ENCODE peak calls at places on chromosome 12, in eight cellular contexts. O, U, Y, Z, S, I, M and W are unnamed samples.

GRCh38 chr12:15563683-15564082 is 225.5 kb downstream of the EPS8 start:
- DNase-seq in O (no peak), U (no peak), Y (peak; percentile 52), Z (peak; percentile 20), S (no peak), I (no peak), M (no peak), W (no peak)

GRCh38 chr12:12845794-12846243 is 32.7 kb downstream of the DDX47 start:
- DNase-seq in O (no peak), U (no peak), Y (no peak), Z (no peak), S (no peak), I (no peak), M (no peak), W (no peak)

GRCh38 chr12:39884616-39885125 is 221.2 kb downstream of the SLC2A13 start:
- DNase-seq in O (no peak), U (no peak), Y (no peak), Z (no peak), S (no peak), I (no peak), M (no peak), W (no peak)

GRCh38 chr12:85445060-85445938 is 165.3 kb downstream of the ALX1 start:
- DNase-seq in O (no peak), U (no peak), Y (no peak), Z (no peak), S (no peak), I (no peak), M (no peak), W (no peak)

GRCh38 chr12:53659011-53659551 is 16.8 kb downstream of the ATP5MC2 start:
- DNase-seq in O (no peak), U (no peak), Y (peak; percentile 75), Z (peak; percentile 43), S (peak; percentile 18), I (no peak), M (no peak), W (no peak)

GRCh38 chr12:106584104-106585064 is 1.6 kb downstream of the RFX4 start:
- DNase-seq in O (no peak), U (no peak), Y (no peak), Z (no peak), S (no peak), I (no peak), M (no peak), W (no peak)

GRCh38 chr12:45591635-45592034 is 137.9 kb upstream of the ARID2 start:
- DNase-seq in O (no peak), U (no peak), Y (no peak), Z (no peak), S (no peak), I (no peak), M (no peak), W (no peak)

GRCh38 chr12:40921563-40922163 is 229.4 kb downstream of the CNTN1 start:
- DNase-seq in O (no peak), U (peak; percentile 2), Y (peak; percentile 1), Z (no peak), S (peak; percentile 2), I (no peak), M (no peak), W (no peak)

GRCh38 chr12:124369055-124369900 is 74.4 kb downstream of the RFLNA start:
- DNase-seq in O (peak; percentile 93), U (no peak), Y (peak; percentile 92), Z (peak; percentile 80), S (no peak), I (peak; percentile 85), M (peak; percentile 93), W (no peak)

GRCh38 chr12:93712204-93712603 is 35.0 kb downstream of the CRADD start:
- DNase-seq in O (no peak), U (no peak), Y (no peak), Z (no peak), S (no peak), I (no peak), M (no peak), W (no peak)

GRCh38 chr12:79635676-79636075 is 55.1 kb downstream of the PAWR start:
- DNase-seq in O (no peak), U (no peak), Y (peak; percentile 35), Z (no peak), S (no peak), I (no peak), M (no peak), W (no peak)

GRCh38 chr12:78236264-78236663 is 405.6 kb downstream of the NAV3 start:
- DNase-seq in O (no peak), U (no peak), Y (no peak), Z (no peak), S (no peak), I (no peak), M (no peak), W (no peak)

GRCh38 chr12:115660211-115660805 is 617.2 kb downstream of the MED13L start:
- DNase-seq in O (no peak), U (no peak), Y (peak; percentile 57), Z (no peak), S (no peak), I (no peak), M (peak; percentile 3), W (no peak)

GRCh38 chr12:59173696-59174095 is 253.4 kb upstream of the LRIG3 start:
- DNase-seq in O (no peak), U (no peak), Y (no peak), Z (no peak), S (peak; percentile 3), I (no peak), M (no peak), W (no peak)

GRCh38 chr12:69415471-69416275 is 54.5 kb upstream of the FRS2 start:
- DNase-seq in O (peak; percentile 87), U (no peak), Y (peak; percentile 83), Z (peak; percentile 88), S (no peak), I (peak; percentile 86), M (peak; percentile 12), W (peak; percentile 81)

GRCh38 chr12:119902084-119902509 is 25.0 kb upstream of the CIT start:
- DNase-seq in O (no peak), U (peak; percentile 64), Y (peak; percentile 69), Z (peak; percentile 32), S (peak; percentile 43), I (peak; percentile 44), M (no peak), W (peak; percentile 33)

GRCh38 chr12:16350682-16351081 is 3.2 kb downstream of the MGST1 start:
- DNase-seq in O (no peak), U (no peak), Y (peak; percentile 88), Z (peak; percentile 87), S (no peak), I (peak; percentile 86), M (peak; percentile 43), W (peak; percentile 83)

GRCh38 chr12:96085475-96085874 is 50.1 kb upstream of the LTA4H start:
- DNase-seq in O (no peak), U (no peak), Y (no peak), Z (no peak), S (no peak), I (no peak), M (no peak), W (no peak)

GRCh38 chr12:123705935-123706334 is 6.2 kb upstream of the ATP6V0A2 start:
- DNase-seq in O (no peak), U (peak; percentile 29), Y (no peak), Z (no peak), S (no peak), I (no peak), M (no peak), W (no peak)

GRCh38 chr12:67651380-67651695 is 2.8 kb downstream of the DYRK2 start:
- DNase-seq in O (no peak), U (no peak), Y (peak; percentile 32), Z (no peak), S (no peak), I (no peak), M (no peak), W (no peak)

GRCh38 chr12:12024958-12025682 is 45.6 kb upstream of the BCL2L14 start:
- DNase-seq in O (peak; percentile 46), U (no peak), Y (no peak), Z (no peak), S (no peak), I (no peak), M (no peak), W (no peak)

GRCh38 chr12:108253540-108253939 is 85.6 kb downstream of the CMKLR1 start:
- DNase-seq in O (no peak), U (no peak), Y (no peak), Z (no peak), S (no peak), I (no peak), M (no peak), W (no peak)

GRCh38 chr12:50888666-50889065 is 45.9 kb downstream of the TMPRSS12 start:
- DNase-seq in O (no peak), U (no peak), Y (no peak), Z (no peak), S (no peak), I (no peak), M (no peak), W (no peak)

GRCh38 chr12:51941011-51941561 is 10.4 kb upstream of the ACVR1B start:
- DNase-seq in O (peak; percentile 78), U (peak; percentile 66), Y (peak; percentile 20), Z (peak; percentile 32), S (peak; percentile 54), I (no peak), M (no peak), W (no peak)

GRCh38 chr12:20283467-20283866 is 84.9 kb upstream of the PDE3A start:
- DNase-seq in O (no peak), U (no peak), Y (no peak), Z (no peak), S (no peak), I (no peak), M (no peak), W (no peak)

GRCh38 chr12:24596768-24597388 is 352.0 kb downstream of the BCAT1 start:
- DNase-seq in O (no peak), U (no peak), Y (no peak), Z (no peak), S (no peak), I (peak; percentile 3), M (no peak), W (no peak)